ENCODE peak calls at places on chromosomes 13 and 19, in ten cellular contexts. K is mesendoderm; N is OCI-LY7; S is IMR-90; D is cardiac muscle cell; T is A549; Q is suprapubic skin; R is heart left ventricle; L is CD8-positive, alpha-beta memory T cell; X is GM23338. U is an unnamed sample.

GRCh38 chr13:105370011-105370645 is 1165.3 kb downstream of the EFNB2 start:
- DNase-seq in N (no peak), R (no peak), T (no peak), X (no peak), L (no peak), D (peak; percentile 8), K (no peak), S (no peak), Q (no peak), U (no peak)

GRCh38 chr13:105638446-105638845 is 897.0 kb downstream of the EFNB2 start:
- DNase-seq in R (no peak), D (no peak), Q (no peak), N (no peak), S (peak; percentile 8), X (no peak), K (no peak), L (no peak), T (no peak), U (no peak)

GRCh38 chr19:6773323-6773931 is 919 bp downstream of the VAV1 start:
- DNase-seq in N (peak; percentile 89), K (no peak), S (no peak), D (no peak), L (peak; percentile 49), R (peak; percentile 33), X (peak; percentile 46), Q (no peak), T (no peak), U (no peak)

GRCh38 chr19:12400618-12401502 is at the start of gene ZNF799:
- DNase-seq in S (peak; percentile 95), K (peak; percentile 97), R (peak; percentile 98), T (peak; percentile 94), Q (peak; percentile 98), X (peak; percentile 92), L (peak; percentile 73), N (peak; percentile 95), D (peak; percentile 99), U (peak; percentile 98)

GRCh38 chr13:102291587-102292218 is 110.1 kb downstream of the FGF14 start:
- DNase-seq in D (peak; percentile 40), N (no peak), K (peak; percentile 46), S (peak; percentile 27), L (no peak), R (no peak), X (peak; percentile 32), T (no peak), Q (no peak), U (no peak)

GRCh38 chr19:15252398-15253018 is 20.3 kb upstream of the EPHX3 start:
- DNase-seq in L (no peak), T (peak; percentile 33), N (no peak), S (peak; percentile 45), X (peak; percentile 46), D (peak; percentile 50), K (peak; percentile 41), R (no peak), Q (no peak), U (peak; percentile 54)

GRCh38 chr19:48975947-48976847 is 11.1 kb downstream of the FTL start:
- DNase-seq in L (no peak), K (peak; percentile 75), X (peak; percentile 93), T (no peak), R (no peak), D (no peak), S (no peak), N (peak; percentile 70), Q (no peak), U (peak; percentile 65)

GRCh38 chr19:48370955-48371354 is 6.8 kb downstream of the SYNGR4 start:
- DNase-seq in R (no peak), K (no peak), X (no peak), D (no peak), T (no peak), L (no peak), N (no peak), S (no peak), Q (no peak), U (no peak)

GRCh38 chr13:48231080-48231479 is 1.9 kb upstream of the ITM2B start:
- DNase-seq in Q (no peak), N (no peak), R (no peak), D (peak; percentile 81), L (no peak), T (peak; percentile 10), X (no peak), S (no peak), K (no peak), U (no peak)

GRCh38 chr19:41175825-41176734 is 16.9 kb upstream of the CYP2S1 start:
- DNase-seq in Q (no peak), K (peak; percentile 99), R (peak; percentile 22), D (peak; percentile 73), T (peak; percentile 98), L (no peak), X (peak; percentile 96), N (peak; percentile 24), S (peak; percentile 76), U (peak; percentile 39)

GRCh38 chr19:5563008-5563431 is 4.7 kb downstream of the TINCR start:
- DNase-seq in T (peak; percentile 24), L (no peak), N (no peak), Q (no peak), S (no peak), R (no peak), K (peak; percentile 54), D (no peak), X (peak; percentile 68), U (no peak)

GRCh38 chr13:78239681-78240080 is 321.1 kb upstream of the EDNRB start:
- DNase-seq in L (no peak), T (no peak), S (peak; percentile 1), D (no peak), K (peak; percentile 35), N (no peak), Q (no peak), R (no peak), X (peak; percentile 13), U (no peak)

DNA sequence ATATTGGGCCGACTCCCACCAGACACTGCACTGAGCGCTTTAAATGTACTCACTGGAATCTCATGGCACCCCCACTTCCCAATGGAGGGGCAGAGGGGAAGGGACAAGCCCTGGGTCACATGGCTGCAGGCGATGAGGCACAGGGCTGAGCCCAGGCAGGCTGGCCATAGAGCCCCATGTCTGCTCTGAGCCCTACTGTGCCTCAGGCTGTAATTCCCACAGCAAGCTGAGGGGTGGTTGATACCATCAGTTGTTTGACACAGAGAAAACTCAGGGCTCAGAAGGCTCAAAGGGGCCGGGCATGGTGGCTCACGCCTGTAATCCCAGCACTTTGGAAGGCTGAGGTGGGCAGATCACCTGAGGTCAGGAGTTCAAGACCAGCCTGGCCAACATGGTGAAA is 25.1 kb downstream of the RFX1 start:
- DNase-seq in S (no peak), R (no peak), T (no peak), D (no peak), K (peak; percentile 49), L (no peak), N (no peak), X (no peak), Q (no peak), U (no peak)
- H3K4me3 ChIP-seq in S (no peak overlapping the region), R (no peak overlapping the region), T (no peak overlapping the region), D (no peak overlapping the region), K (no peak overlapping the region), L (no peak overlapping the region), N (no peak overlapping the region), X (no peak overlapping the region), Q (no peak overlapping the region), U (no peak overlapping the region)

GRCh38 chr13:95276119-95276505 is 25.1 kb downstream of the ABCC4 start:
- DNase-seq in S (no peak), L (no peak), D (no peak), K (no peak), R (no peak), X (no peak), N (no peak), T (no peak), Q (no peak), U (no peak)
- H3K27ac ChIP-seq in S (peak overlapping the region; percentile 98), L (no peak overlapping the region), D (no peak overlapping the region), K (no peak overlapping the region), R (no peak overlapping the region), X (no peak overlapping the region), N (no peak overlapping the region), T (peak overlapping the region; percentile 97), Q (no peak overlapping the region), U (peak overlapping the region; percentile 47)

GRCh38 chr19:56312787-56313343 is 1.8 kb downstream of the ZSCAN5A start:
- DNase-seq in L (no peak), R (no peak), Q (no peak), S (no peak), N (no peak), X (no peak), K (no peak), D (peak; percentile 19), T (no peak), U (no peak)
- H3K4me1 ChIP-seq in L (peaks cover 13% of the 10 kb centered on the region), R (peaks cover 16% of the 10 kb centered on the region), Q (peaks cover 19% of the 10 kb centered on the region), S (no peaks in the 10 kb centered on the region), N (peaks cover 13% of the 10 kb centered on the region), X (peaks cover 2% of the 10 kb centered on the region), K (peaks cover 4% of the 10 kb centered on the region), D (peaks cover 6% of the 10 kb centered on the region), T (peaks cover 9% of the 10 kb centered on the region), U (peaks cover 3% of the 10 kb centered on the region)

GRCh38 chr19:55552620-55553019 is 7.3 kb upstream of the SBK3 start:
- DNase-seq in X (no peak), S (peak; percentile 89), R (no peak), K (no peak), T (no peak), D (peak; percentile 92), Q (no peak), N (no peak), L (no peak), U (no peak)
- H3K4me3 ChIP-seq in X (no peak overlapping the region), S (no peak overlapping the region), R (no peak overlapping the region), K (no peak overlapping the region), T (no peak overlapping the region), D (no peak overlapping the region), Q (no peak overlapping the region), N (no peak overlapping the region), L (no peak overlapping the region), U (no peak overlapping the region)

GRCh38 chr19:3098141-3098514 is 4.0 kb downstream of the GNA11 start:
- DNase-seq in L (no peak), S (no peak), R (peak; percentile 58), D (no peak), T (no peak), K (no peak), Q (no peak), X (no peak), N (no peak), U (no peak)
- H3K27ac ChIP-seq in L (no peak overlapping the region), S (peak overlapping the region; percentile 47), R (peak overlapping the region; percentile 93), D (peak overlapping the region; percentile 39), T (no peak overlapping the region), K (no peak overlapping the region), Q (peak overlapping the region; percentile 89), X (no peak overlapping the region), N (no peak overlapping the region), U (no peak overlapping the region)

DNA sequence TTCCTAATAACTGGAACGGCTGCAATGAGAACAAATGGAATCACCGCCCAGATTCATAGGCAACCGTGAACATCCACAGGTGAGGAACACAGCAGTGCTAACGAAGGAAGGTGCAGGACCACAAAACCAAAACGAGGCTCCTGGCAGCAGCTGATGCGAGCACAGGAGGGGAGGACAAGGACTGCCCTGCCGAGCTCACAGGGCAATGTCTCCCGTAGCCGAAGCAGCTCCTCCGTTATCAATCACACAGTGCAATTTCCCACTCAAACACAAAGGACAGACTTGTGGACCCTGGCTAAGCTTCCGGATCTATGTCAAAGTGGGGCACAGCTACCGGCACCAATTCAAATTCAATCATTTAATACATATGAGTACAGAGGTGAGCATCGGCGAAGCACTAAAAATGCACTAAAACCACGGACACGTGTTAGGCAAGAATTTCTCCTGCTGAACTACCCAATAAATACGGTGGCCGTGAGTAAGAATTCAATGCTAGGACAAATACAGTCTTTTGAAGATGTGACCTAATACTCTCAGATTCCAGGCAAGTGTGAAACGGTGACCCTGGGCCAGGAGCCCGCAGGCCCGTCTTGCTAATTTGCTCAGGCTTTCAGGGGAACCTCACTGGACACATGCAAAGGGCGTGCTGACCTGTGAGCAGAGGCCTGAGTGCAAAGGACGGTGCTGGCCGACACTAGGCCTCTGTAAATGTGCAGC is 70.4 kb downstream of the STK24 start:
- DNase-seq in D (no peak), Q (no peak), X (no peak), S (no peak), T (no peak), K (no peak), N (no peak), R (no peak), L (no peak), U (no peak)
- H3K4me1 ChIP-seq in D (peaks cover 77% of the 10 kb centered on the region), Q (peaks cover 96% of the 10 kb centered on the region), X (peaks cover 46% of the 10 kb centered on the region), S (peaks cover 42% of the 10 kb centered on the region), T (peaks cover 46% of the 10 kb centered on the region), K (peaks cover 25% of the 10 kb centered on the region), N (no peaks in the 10 kb centered on the region), R (peaks cover 90% of the 10 kb centered on the region), L (peaks cover 63% of the 10 kb centered on the region), U (peaks cover 68% of the 10 kb centered on the region)